ENCODE peak calls at places on chromosomes 13 and 19, in four cellular contexts. N, W, M and L are unnamed samples.

GRCh38 chr13:103803349-103803748 is 737.1 kb upstream of the SLC10A2 start:
- DNase-seq in N (no peak), W (no peak), M (no peak), L (no peak)

GRCh38 chr13:47835470-47836228 is 165.4 kb downstream of the SUCLA2 start:
- DNase-seq in N (no peak), W (no peak), M (no peak), L (no peak)

GRCh38 chr19:6187374-6187773 is 51.9 kb downstream of the ACSBG2 start:
- DNase-seq in N (no peak), W (no peak), M (no peak), L (no peak)

GRCh38 chr19:5628919-5629481 is 6.1 kb downstream of the SAFB start:
- DNase-seq in N (no peak), W (no peak), M (no peak), L (no peak)

GRCh38 chr13:79307866-79308298 is 98.2 kb downstream of the RBM26 start:
- DNase-seq in N (no peak), W (peak; percentile 26), M (no peak), L (peak; percentile 52)

GRCh38 chr13:48078251-48078656 is 16.6 kb downstream of the MED4 start:
- DNase-seq in N (no peak), W (no peak), M (no peak), L (no peak)

GRCh38 chr13:112997188-112998135 is 28.4 kb downstream of the MCF2L start:
- DNase-seq in N (no peak), W (no peak), M (no peak), L (no peak)

GRCh38 chr13:30340367-30341184 is 33.2 kb upstream of the KATNAL1 start:
- DNase-seq in N (peak; percentile 81), W (peak; percentile 85), M (peak; percentile 38), L (no peak)

GRCh38 chr13:74136089-74136658 is 2.0 kb upstream of the KLF12 start:
- DNase-seq in N (peak; percentile 26), W (peak; percentile 60), M (no peak), L (peak; percentile 58)

GRCh38 chr13:97423300-97424045 is 10.5 kb upstream of the RAP2A start:
- DNase-seq in N (no peak), W (peak; percentile 52), M (no peak), L (no peak)

GRCh38 chr19:42175952-42176648 is 41.4 kb downstream of the DEDD2 start:
- DNase-seq in N (no peak), W (peak; percentile 35), M (no peak), L (no peak)

GRCh38 chr19:6947745-6948144 is 60.4 kb downstream of the ADGRE1 start:
- DNase-seq in N (no peak), W (peak; percentile 62), M (no peak), L (peak; percentile 10)

GRCh38 chr19:44401108-44401786 is at the start of gene ZNF285:
- DNase-seq in N (peak; percentile 90), W (peak; percentile 98), M (peak; percentile 52), L (peak; percentile 97)

GRCh38 chr13:74452881-74453280 is 318.7 kb upstream of the KLF12 start:
- DNase-seq in N (no peak), W (no peak), M (no peak), L (no peak)

GRCh38 chr19:11570039-11570462 is 7.4 kb downstream of the ACP5 start:
- DNase-seq in N (no peak), W (no peak), M (no peak), L (no peak)

GRCh38 chr13:38753878-38754277 is 67.0 kb downstream of the FREM2 start:
- DNase-seq in N (no peak), W (no peak), M (no peak), L (no peak)

GRCh38 chr19:55493650-55494171 is 5.5 kb downstream of the SSC5D start:
- DNase-seq in N (no peak), W (no peak), M (no peak), L (no peak)

GRCh38 chr13:50119593-50119992 is 104.3 kb downstream of the KCNRG start:
- DNase-seq in N (no peak), W (peak; percentile 79), M (no peak), L (no peak)

GRCh38 chr19:49741210-49741844 is 21.8 kb downstream of the TSKS start:
- DNase-seq in N (no peak), W (no peak), M (no peak), L (no peak)

GRCh38 chr19:48896191-48896720 is 2.3 kb downstream of the TULP2 start:
- DNase-seq in N (peak; percentile 57), W (peak; percentile 75), M (no peak), L (peak; percentile 34)

GRCh38 chr13:50672025-50672424 is 171.5 kb downstream of the DLEU7 start:
- DNase-seq in N (peak; percentile 24), W (no peak), M (no peak), L (no peak)

GRCh38 chr13:21872795-21873194 is 201.9 kb downstream of the FGF9 start:
- DNase-seq in N (no peak), W (no peak), M (no peak), L (no peak)

GRCh38 chr13:23618341-23618740 is 48.1 kb downstream of the TNFRSF19 start:
- DNase-seq in N (no peak), W (peak; percentile 97), M (no peak), L (peak; percentile 60)

GRCh38 chr19:3606690-3607289 is at the start of gene TBXA2R:
- DNase-seq in N (peak; percentile 88), W (peak; percentile 64), M (peak; percentile 52), L (peak; percentile 77)

GRCh38 chr19:48635263-48635965 is 1.8 kb downstream of the DBP start:
- DNase-seq in N (peak; percentile 62), W (peak; percentile 52), M (no peak), L (peak; percentile 75)

GRCh38 chr19:28393574-28394336 is 819.2 kb downstream of the UQCRFS1 start:
- DNase-seq in N (no peak), W (no peak), M (no peak), L (no peak)

GRCh38 chr19:8526345-8527062 is 12.5 kb upstream of the ZNF414 start:
- DNase-seq in N (peak; percentile 87), W (peak; percentile 95), M (peak; percentile 77), L (peak; percentile 81)

GRCh38 chr19:43439183-43440063 is 24.7 kb downstream of the TEX101 start:
- DNase-seq in N (no peak), W (peak; percentile 28), M (no peak), L (no peak)

DNA sequence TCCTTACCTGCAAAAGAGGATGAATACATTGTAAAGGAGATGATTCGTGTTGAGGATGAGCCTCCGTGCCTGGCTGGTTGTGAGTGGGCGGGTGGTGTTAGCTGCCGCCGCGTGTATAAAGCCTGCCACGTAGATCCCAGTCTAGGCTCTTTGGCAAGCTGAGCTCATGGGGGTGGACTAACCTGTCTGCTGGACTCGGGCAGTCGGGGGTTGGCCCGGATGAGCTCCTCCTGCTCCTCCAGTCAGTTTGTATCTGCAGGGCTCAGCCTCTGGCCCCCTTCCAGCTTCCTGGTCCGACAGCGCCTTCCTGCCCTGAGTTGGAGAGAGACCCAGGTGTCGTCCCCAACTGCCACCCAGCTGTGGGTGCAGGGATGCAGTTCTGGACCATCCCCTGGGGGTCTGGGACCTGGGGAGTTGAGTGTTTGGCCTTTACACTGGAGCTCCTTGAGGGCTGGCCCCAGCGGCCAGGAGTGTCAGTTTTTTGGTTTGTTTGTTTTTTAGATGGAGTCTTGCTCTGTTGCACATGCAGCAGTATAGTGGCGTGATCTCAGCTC is 20.9 kb downstream of the TECR start:
- DNase-seq in N (no peak), W (peak; percentile 11), M (no peak), L (no peak)
- H3K27ac ChIP-seq in N (no peak overlapping the region), W (no peak overlapping the region), M (no peak overlapping the region), L (no peak overlapping the region)

GRCh38 chr19:13984875-13985741 is 21.0 kb downstream of the RFX1 start:
- DNase-seq in N (no peak), W (no peak), M (no peak), L (no peak)
- H3K4me1 ChIP-seq in N (no peaks in the 10 kb centered on the region), W (peaks cover 13% of the 10 kb centered on the region), M (peaks cover 19% of the 10 kb centered on the region), L (peaks cover 16% of the 10 kb centered on the region)

GRCh38 chr19:15644066-15644741 is 3.5 kb downstream of the CYP4F3 start:
- DNase-seq in N (no peak), W (no peak), M (no peak), L (no peak)
- H3K9me3 ChIP-seq in N (peaks cover 6% of the 10 kb centered on the region), W (no peaks in the 10 kb centered on the region), M (no peaks in the 10 kb centered on the region), L (no peaks in the 10 kb centered on the region)

DNA sequence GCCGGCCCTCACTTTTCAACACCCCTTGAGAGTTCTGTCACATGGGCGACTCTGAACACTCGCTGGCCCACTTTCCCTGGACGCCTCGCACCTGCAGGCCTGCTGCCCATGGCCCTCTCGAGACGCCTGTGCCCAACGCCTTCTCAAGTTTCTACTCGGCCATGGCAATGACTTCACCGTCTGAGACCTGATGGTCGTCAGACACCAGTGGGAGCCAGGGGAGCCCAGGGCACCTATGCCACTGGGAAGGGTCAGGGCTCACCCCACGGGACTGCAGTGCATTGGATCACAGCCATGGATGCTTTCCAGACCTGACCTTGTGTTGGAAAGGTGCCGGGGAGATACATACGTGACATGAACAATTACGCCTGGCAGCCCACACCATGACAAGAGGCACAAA is 60.1 kb downstream of the KLF2 start:
- DNase-seq in N (no peak), W (no peak), M (no peak), L (no peak)
- H3K27ac ChIP-seq in N (no peak overlapping the region), W (peak overlapping the region; percentile 63), M (no peak overlapping the region), L (no peak overlapping the region)

DNA sequence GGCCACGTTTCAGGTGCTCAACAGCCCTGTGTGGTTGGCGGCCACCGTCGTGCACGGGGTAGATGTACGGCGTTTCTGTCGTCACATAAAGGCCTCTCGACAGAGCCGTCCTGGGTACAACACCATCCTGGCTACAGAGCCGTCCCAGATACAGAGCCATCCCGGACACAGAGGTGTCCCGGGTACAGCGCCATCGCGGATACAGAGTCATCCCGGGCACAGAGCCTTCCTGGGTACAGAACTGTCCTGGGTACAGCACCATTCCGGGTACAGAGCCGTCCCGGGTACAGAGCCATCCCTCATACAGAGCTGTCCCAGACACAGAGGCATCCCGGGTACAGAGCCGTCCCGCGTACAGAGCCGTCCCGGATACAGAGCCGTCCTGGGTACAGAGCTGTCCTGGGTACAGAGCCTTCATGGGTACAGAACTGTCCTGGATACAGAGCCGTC is 222.7 kb upstream of the SOX1 start:
- DNase-seq in N (no peak), W (no peak), M (no peak), L (no peak)
- H3K4me1 ChIP-seq in N (no peaks in the 10 kb centered on the region), W (no peaks in the 10 kb centered on the region), M (no peaks in the 10 kb centered on the region), L (no peaks in the 10 kb centered on the region)